ENCODE peak calls at places on chromosomes 12 and 14, in six cellular contexts. U, D, G, N, L and J are unnamed samples.

GRCh38 chr14:54478621-54479215 is 10.1 kb downstream of the GMFB start:
- DNase-seq in L (no peak), U (no peak), N (no peak), G (no peak), D (no peak), J (no peak)

GRCh38 chr12:8508912-8509841 is 4.1 kb upstream of the CLEC4D start:
- DNase-seq in L (no peak), G (peak), U (no peak), D (no peak), N (no peak), J (no peak)

GRCh38 chr12:7108042-7108927 is 729 bp downstream of the C1RL start:
- DNase-seq in D (peak), L (peak), U (peak), G (peak), N (peak), J (peak)

GRCh38 chr14:105529506-105530445 is 3.4 kb downstream of the TMEM121 start:
- DNase-seq in D (no peak), L (peak), U (no peak), N (no peak), G (no peak), J (no peak)

GRCh38 chr14:76926521-76927251 is 100.5 kb downstream of the LRRC74A start:
- DNase-seq in N (no peak), L (peak), D (peak), G (peak), U (peak), J (peak)

GRCh38 chr12:109557809-109558208 is 15.5 kb downstream of the MMAB start:
- DNase-seq in N (no peak), D (no peak), U (no peak), G (no peak), L (no peak), J (no peak)

GRCh38 chr14:57987596-57988300 is 121.9 kb upstream of the SLC35F4 start:
- DNase-seq in L (no peak), N (no peak), G (peak), D (peak), U (no peak), J (no peak)

GRCh38 chr12:56687225-56688128 is 607 bp downstream of the PTGES3 start:
- DNase-seq in D (peak), U (peak), L (peak), G (peak), N (peak), J (peak)

GRCh38 chr12:51951843-51952722 is 584 bp downstream of the ACVR1B start:
- DNase-seq in G (peak), D (no peak), L (peak), U (no peak), N (peak), J (no peak)

GRCh38 chr12:34393086-34393820 is 371.0 kb downstream of the ALG10 start:
- DNase-seq in G (peak), U (no peak), D (no peak), L (no peak), N (peak), J (peak)

GRCh38 chr12:19530631-19531020 is 91.3 kb downstream of the AEBP2 start:
- DNase-seq in G (no peak), N (no peak), U (no peak), D (peak), L (no peak), J (no peak)

GRCh38 chr14:93316716-93317115 is 16.1 kb downstream of the BTBD7 start:
- DNase-seq in L (no peak), D (no peak), G (no peak), U (no peak), N (no peak), J (no peak)

GRCh38 chr12:26651036-26651435 is 182.0 kb downstream of the ITPR2 start:
- DNase-seq in U (no peak), N (no peak), D (no peak), G (no peak), L (no peak), J (no peak)

GRCh38 chr14:37230551-37231194 is 32.9 kb downstream of the MIPOL1 start:
- DNase-seq in G (no peak), U (peak), N (no peak), L (no peak), D (peak), J (no peak)

GRCh38 chr14:92105845-92106094 is 612 bp downstream of the ATXN3 start:
- DNase-seq in N (peak), D (peak), G (peak), U (no peak), L (peak), J (peak)

GRCh38 chr14:55389330-55389729 is 22.3 kb downstream of the ATG14 start:
- DNase-seq in L (no peak), D (peak), G (no peak), U (no peak), N (no peak), J (no peak)

GRCh38 chr12:31317471-31318397 is 8.2 kb downstream of the SINHCAF start:
- DNase-seq in N (no peak), G (no peak), L (no peak), U (peak), D (peak), J (no peak)

GRCh38 chr14:23321572-23322547 is 603 bp downstream of the PABPN1 start:
- DNase-seq in U (peak), L (peak), D (peak), N (peak), G (peak), J (peak)

GRCh38 chr14:34649344-34649743 is 19.4 kb upstream of the SNX6 start:
- DNase-seq in N (no peak), D (peak), U (no peak), L (no peak), G (no peak), J (no peak)

GRCh38 chr12:58302487-58303011 is 361.2 kb downstream of the ATP23 start:
- DNase-seq in N (peak), D (no peak), L (no peak), U (no peak), G (no peak), J (no peak)

GRCh38 chr12:2092890-2093289 is 40.1 kb downstream of the CACNA1C start:
- DNase-seq in L (no peak), G (no peak), D (peak), U (no peak), N (no peak), J (peak)

GRCh38 chr14:36317650-36318049 is 2.8 kb downstream of the MBIP start:
- DNase-seq in N (no peak), L (no peak), G (no peak), U (no peak), D (peak), J (no peak)

GRCh38 chr12:76374395-76375020 is 26.3 kb upstream of the BBS10 start:
- DNase-seq in G (no peak), L (no peak), D (peak), N (no peak), U (no peak), J (no peak)

GRCh38 chr14:30292591-30292990 is 266.4 kb upstream of the G2E3 start:
- DNase-seq in L (no peak), G (no peak), U (no peak), D (no peak), N (no peak), J (no peak)

GRCh38 chr12:100359822-100360221 is 2.9 kb downstream of the SLC17A8 start:
- DNase-seq in D (peak), L (no peak), N (no peak), U (no peak), G (peak), J (no peak)

GRCh38 chr12:64968989-64969819 is 144.8 kb downstream of the TBC1D30 start:
- DNase-seq in L (no peak), U (no peak), D (no peak), G (no peak), N (no peak), J (no peak)

GRCh38 chr12:43237238-43237879 is 314.6 kb downstream of the ADAMTS20 start:
- DNase-seq in L (no peak), G (no peak), D (no peak), U (no peak), N (no peak), J (no peak)

GRCh38 chr12:132190012-132190755 is 45.9 kb downstream of the NOC4L start:
- DNase-seq in N (no peak), U (no peak), G (peak), L (peak), D (no peak), J (no peak)

GRCh38 chr12:64780531-64781373 is 21.5 kb upstream of the GNS start:
- DNase-seq in U (peak), D (peak), N (peak), G (peak), L (peak), J (peak)

GRCh38 chr14:38481939-38482678 is 226.2 kb upstream of the CLEC14A start:
- DNase-seq in D (peak), N (no peak), U (no peak), G (peak), L (no peak), J (no peak)

GRCh38 chr12:119692410-119692809 is 24.5 kb downstream of the PRKAB1 start:
- DNase-seq in L (no peak), U (no peak), D (no peak), N (no peak), G (no peak), J (no peak)

GRCh38 chr14:65411656-65412188 is 808 bp upstream of the FUT8 start:
- DNase-seq in U (peak), D (peak), N (peak), L (peak), G (peak), J (peak)

GRCh38 chr12:30145351-30146017 is 361.7 kb upstream of the TMTC1 start:
- DNase-seq in L (no peak), N (no peak), U (no peak), D (peak), G (no peak), J (no peak)

DNA sequence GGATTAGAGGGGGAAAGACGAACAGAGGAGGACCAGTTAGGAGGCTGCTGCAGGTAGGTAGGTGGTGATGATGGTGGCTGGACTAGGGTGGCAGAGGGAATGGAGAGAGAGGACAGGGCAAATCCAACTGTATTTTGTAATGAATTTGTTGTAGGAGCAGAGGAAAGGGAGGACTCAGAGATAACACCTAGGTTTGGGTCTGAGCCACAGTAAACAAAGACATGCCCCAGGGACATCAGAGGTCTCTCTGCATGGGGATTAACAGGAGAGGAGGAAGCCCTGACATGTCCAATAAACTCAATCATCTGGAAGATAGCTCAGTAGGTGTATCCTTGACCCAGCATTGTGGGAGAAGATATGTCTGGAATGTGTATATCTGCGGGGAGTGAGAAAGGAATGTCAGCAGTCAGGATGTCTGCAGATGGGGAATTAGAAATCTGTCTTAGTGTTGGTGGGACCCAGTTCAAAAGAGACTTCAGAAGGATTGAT is 4.7 kb upstream of the SLC48A1 start:
- DNase-seq in U (no peak), D (peak), N (no peak), L (no peak), G (no peak), J (no peak)
- H3K27ac ChIP-seq in U (no peak), D (no peak), N (no peak), L (no peak), G (no peak), J (no peak)

DNA sequence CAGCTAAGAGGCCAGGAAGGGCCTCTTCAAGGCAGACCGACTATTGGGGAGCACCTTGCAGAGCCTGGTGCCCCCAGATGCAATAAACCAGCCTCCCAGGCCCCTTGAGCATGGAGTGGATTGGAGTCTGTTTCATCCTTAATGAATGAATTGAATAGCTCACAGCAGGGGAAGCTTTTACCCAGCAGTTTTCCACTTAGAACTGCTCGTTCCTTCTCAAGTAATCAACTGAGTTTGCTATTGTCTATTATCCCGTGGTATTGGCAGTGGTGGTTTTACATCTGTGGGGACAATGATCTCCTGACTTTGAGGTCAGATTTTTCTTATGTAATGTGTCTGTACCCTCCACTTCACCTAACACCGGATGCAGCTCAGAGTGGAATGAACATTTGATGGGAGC is 197.6 kb downstream of the AACS start:
- DNase-seq in D (no peak), N (no peak), L (no peak), U (no peak), G (no peak), J (no peak)
- H3K4me3 ChIP-seq in D (no peak), N (no peak), L (no peak), U (no peak), G (no peak), J (no peak)

DNA sequence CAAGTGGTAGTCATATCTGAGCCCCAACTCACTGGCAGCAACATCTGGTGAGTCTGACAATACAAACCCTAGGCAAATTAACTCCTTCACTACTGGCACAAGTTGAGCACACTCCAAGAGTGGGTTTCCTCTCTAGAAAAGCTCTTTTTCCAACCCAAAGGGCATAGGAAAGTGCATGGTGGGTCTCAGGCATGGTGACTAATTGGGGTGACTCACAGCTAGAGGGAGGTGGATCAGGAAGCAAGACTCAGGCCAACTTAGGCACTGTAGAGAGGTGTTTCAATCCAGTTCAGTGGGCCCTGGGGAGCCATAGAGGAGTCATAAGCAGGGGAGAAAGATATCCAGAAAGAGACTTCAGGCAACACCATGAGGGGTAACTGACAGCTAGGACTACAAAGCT is 42.3 kb downstream of the MAP1LC3B2 start:
- DNase-seq in N (no peak), D (peak), G (no peak), U (no peak), L (no peak), J (no peak)
- H3K27ac ChIP-seq in N (no peak), D (no peak), G (no peak), U (no peak), L (peak), J (peak)

DNA sequence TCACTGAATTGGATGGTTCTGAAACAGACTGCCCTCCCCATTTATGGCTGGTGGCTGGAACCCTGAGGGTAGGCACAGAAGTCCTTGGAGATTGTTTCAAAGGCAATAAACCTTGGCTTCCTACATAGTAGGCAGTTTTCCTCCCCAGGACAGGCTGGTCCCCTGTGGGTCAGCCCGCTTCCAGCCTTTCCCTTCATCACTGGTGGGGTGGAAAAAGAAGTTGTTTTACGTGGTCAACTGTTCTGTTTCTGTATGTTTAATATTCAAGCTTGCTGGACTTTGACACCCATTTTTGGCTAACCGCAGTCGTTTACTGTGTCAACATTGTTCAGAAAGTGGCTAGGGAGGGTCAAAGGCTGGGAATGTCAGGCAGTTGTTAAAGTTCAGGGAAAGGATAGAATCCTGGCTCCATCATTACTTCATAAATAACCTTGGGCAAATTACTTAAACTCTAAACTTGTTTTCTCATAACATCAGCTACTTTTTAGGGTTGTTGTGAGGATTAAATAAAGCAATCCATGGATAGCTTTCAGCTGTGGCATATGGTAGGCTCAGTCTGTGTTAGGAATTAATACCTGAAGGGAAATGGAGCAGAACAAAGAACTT is 2.4 kb downstream of the KLHDC2 start:
- DNase-seq in D (peak), N (peak), U (no peak), L (no peak), G (no peak), J (no peak)
- H3K4me3 ChIP-seq in D (peak), N (peak), U (no peak), L (no peak), G (peak), J (peak)

DNA sequence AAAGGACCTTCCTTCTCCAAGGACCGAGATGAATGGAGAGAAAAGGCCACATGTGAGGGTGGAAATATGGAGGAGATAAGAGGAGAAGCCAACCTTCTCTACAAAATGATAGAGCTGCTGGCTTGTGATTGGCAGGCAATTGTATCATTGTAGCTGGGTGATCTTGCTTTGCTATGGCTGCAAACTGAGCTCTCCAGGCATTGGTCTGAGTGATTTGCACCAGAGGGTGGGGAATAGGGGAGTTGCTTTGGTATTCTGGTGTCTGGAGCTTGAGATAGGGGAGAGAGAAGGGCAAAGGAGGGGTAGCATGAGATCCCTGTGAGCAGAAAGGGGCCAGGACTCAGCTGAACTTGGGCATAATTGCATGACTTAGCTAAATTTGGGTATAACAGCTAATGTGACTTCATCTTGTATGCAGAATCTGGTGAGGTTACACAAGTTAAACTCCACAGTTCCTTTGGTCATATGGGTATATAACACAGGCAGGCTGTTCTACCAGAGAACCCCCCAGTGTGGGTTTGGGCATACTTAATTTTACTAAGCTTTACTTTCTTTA is 72.0 kb downstream of the FOS start:
- DNase-seq in N (no peak), L (no peak), D (no peak), G (no peak), U (no peak), J (no peak)
- H3K27ac ChIP-seq in N (no peak), L (no peak), D (no peak), G (no peak), U (no peak), J (no peak)

GRCh38 chr14:62098357-62098756 is 336.1 kb downstream of the SNAPC1 start:
- DNase-seq in U (no peak), D (no peak), N (no peak), G (no peak), L (no peak), J (no peak)
- H3K4me3 ChIP-seq in U (no peak), D (no peak), N (no peak), G (no peak), L (no peak), J (no peak)

DNA sequence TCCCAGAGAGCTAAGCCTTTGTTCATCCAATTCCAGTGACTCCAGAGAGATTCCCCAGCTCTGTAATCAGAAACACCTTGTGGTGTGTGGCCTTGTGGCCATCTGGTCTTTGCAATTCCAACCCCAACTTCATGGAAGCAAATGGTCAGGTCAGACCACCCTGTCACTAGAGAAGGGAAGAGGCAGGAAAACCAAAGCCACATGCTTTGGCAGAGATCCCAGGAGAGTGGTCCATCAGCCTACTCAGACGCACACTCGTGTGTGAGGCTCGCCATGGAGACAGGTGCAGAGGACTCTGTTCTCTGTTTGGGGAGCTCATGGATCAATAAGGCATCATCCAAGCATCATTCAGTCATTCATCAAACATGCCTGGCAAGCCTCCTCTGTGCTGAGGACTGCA is 46.2 kb upstream of the TUNAR start:
- DNase-seq in G (no peak), U (no peak), D (no peak), L (no peak), N (no peak), J (no peak)
- H3K27ac ChIP-seq in G (no peak), U (no peak), D (no peak), L (no peak), N (no peak), J (no peak)

DNA sequence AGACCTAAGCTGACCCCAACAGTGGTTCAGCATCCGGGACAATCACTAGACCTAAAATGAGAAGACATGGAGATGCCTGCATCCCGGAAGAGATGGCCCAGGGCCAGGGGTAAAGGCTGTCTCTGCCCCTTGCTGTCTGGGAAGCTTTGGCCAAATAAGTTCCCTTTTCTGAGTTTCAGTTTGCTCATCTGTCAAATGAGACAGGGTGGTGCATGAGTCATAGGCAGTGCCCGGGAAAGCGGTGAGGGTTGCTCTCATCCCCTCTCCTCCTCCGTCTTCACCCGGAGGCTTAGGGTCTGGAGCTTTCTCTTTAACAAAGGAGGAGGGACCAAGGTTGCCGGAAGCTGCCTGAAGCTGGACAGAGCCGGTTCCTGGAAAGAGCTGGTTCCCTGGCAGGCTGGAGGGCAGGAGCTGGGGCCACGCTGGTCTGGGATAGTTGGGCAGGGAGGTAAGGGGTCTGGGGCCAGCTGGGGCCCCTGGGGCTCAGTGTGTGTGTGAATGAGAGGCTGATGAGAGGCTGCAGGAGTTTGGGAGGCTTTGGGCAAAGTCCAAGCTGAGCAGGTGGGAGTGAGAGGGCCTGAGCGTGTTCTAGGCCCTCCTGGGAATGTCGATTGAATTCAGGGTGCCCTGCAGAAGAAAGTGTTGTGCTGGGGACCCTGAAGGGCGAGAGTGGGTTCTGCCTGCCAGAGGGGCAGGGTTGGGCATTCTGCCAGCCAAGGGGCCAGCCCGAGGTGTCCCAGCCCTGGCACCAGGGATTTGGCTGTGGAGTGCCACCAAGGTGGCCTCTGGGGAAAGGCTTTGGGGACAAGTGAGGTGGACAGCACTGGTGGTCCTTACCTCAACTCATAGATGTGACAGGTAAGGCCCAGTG is at the start of gene SDSL:
- DNase-seq in G (peak), L (peak), D (peak), N (peak), U (no peak), J (peak)
- H3K4me3 ChIP-seq in G (peak), L (no peak), D (peak), N (peak), U (no peak), J (peak)